ENCODE peak calls at places on chromosomes 6 and 20, in seven cellular contexts. C is tibial artery, P is left lung, I is body of pancreas, D is neural progenitor cell, O is spleen, E is upper lobe of right lung. V is an unnamed sample. For H3K4me1, the result is how much of the 10 kb centered on the place peaks cover.

GRCh38 chr6:26520088-26520839 is 17.9 kb upstream of the HMGN4 start:
- DNase-seq in D (no peak), I (no peak), O (no peak), E (peak), P (no peak), C (peak), V (peak)

GRCh38 chr6:12260458-12261041 is 29.6 kb upstream of the EDN1 start:
- DNase-seq in D (no peak), O (no peak), P (no peak), I (no peak), C (no peak), E (no peak), V (no peak)

GRCh38 chr6:138601128-138601527 is 101.8 kb upstream of the NHSL1 start:
- DNase-seq in P (no peak), E (no peak), I (no peak), D (no peak), C (no peak), O (no peak), V (no peak)

GRCh38 chr6:26240157-26240980 is 124.6 kb upstream of the BTN3A2 start:
- DNase-seq in C (peak), P (peak), D (peak), I (no peak), E (no peak), O (peak), V (peak)

GRCh38 chr6:100300221-100300736 is 164.4 kb downstream of the SIM1 start:
- DNase-seq in E (no peak), O (no peak), D (no peak), I (no peak), P (no peak), C (no peak), V (no peak)

GRCh38 chr6:4355241-4355640 is 219.9 kb upstream of the ECI2 start:
- DNase-seq in C (no peak), I (no peak), E (no peak), O (no peak), D (peak), P (no peak), V (no peak)

GRCh38 chr6:85673198-85674139 is 30.8 kb upstream of the SYNCRIP start:
- DNase-seq in O (no peak), E (no peak), P (no peak), C (no peak), D (no peak), I (no peak), V (peak)

GRCh38 chr6:52233975-52234823 is 10.1 kb downstream of the IL17F start:
- DNase-seq in I (peak), D (peak), P (no peak), O (no peak), C (no peak), E (no peak), V (peak)

GRCh38 chr6:165905744-165906143 is 242.7 kb upstream of the PDE10A start:
- DNase-seq in D (no peak), C (no peak), E (no peak), O (no peak), I (no peak), P (no peak), V (no peak)

GRCh38 chr20:2729251-2729713 is 36.7 kb downstream of the EBF4 start:
- DNase-seq in E (no peak), P (no peak), C (no peak), I (no peak), D (no peak), O (no peak), V (no peak)

GRCh38 chr6:129345890-129346289 is 364.1 kb downstream of the ARHGAP18 start:
- DNase-seq in P (no peak), I (no peak), E (no peak), O (no peak), D (no peak), C (no peak), V (no peak)

GRCh38 chr6:21393426-21394165 is 200.0 kb upstream of the SOX4 start:
- DNase-seq in E (no peak), D (no peak), O (no peak), C (no peak), I (no peak), P (no peak), V (no peak)

GRCh38 chr6:22954749-22955385 is 385.5 kb downstream of the HDGFL1 start:
- DNase-seq in P (no peak), O (no peak), D (no peak), E (no peak), I (no peak), C (no peak), V (no peak)

GRCh38 chr6:74248966-74249365 is 553.0 kb downstream of the CD109 start:
- DNase-seq in P (no peak), E (no peak), O (no peak), C (no peak), D (no peak), I (no peak), V (no peak)

GRCh38 chr6:3733321-3733925 is 18.1 kb downstream of the PXDC1 start:
- DNase-seq in P (no peak), I (no peak), O (peak), D (no peak), C (no peak), E (no peak), V (no peak)

GRCh38 chr20:44295995-44296394 is 15.0 kb downstream of the FITM2 start:
- DNase-seq in C (no peak), I (no peak), O (no peak), E (peak), D (no peak), P (no peak), V (no peak)

GRCh38 chr20:53126185-53126584 is 154.0 kb downstream of the TSHZ2 start:
- DNase-seq in I (no peak), P (no peak), O (no peak), E (no peak), D (peak), C (no peak), V (no peak)

GRCh38 chr20:1345030-1345755 is 16.3 kb upstream of the SDCBP2 start:
- DNase-seq in D (no peak), O (no peak), I (no peak), C (no peak), E (no peak), P (no peak), V (no peak)

GRCh38 chr6:136782021-136782770 is 10.1 kb downstream of the MAP3K5 start:
- DNase-seq in O (no peak), D (no peak), C (no peak), P (no peak), E (no peak), I (no peak), V (no peak)

GRCh38 chr6:139744891-139745290 is 370.4 kb upstream of the CITED2 start:
- DNase-seq in O (no peak), C (no peak), I (no peak), D (no peak), P (no peak), E (no peak), V (no peak)

GRCh38 chr6:169490830-169491229 is 211.0 kb downstream of the WDR27 start:
- DNase-seq in O (no peak), I (no peak), D (no peak), P (no peak), E (no peak), C (no peak), V (no peak)

GRCh38 chr6:26358511-26358981 is 6.5 kb upstream of the BTN3A2 start:
- DNase-seq in P (no peak), E (no peak), I (no peak), O (no peak), D (no peak), C (no peak), V (no peak)

GRCh38 chr6:87907521-87907920 is 140.1 kb upstream of the SPACA1 start:
- DNase-seq in E (no peak), I (no peak), P (no peak), D (no peak), O (no peak), C (no peak), V (no peak)

GRCh38 chr6:46353450-46353998 is 137.7 kb downstream of the RCAN2 start:
- DNase-seq in C (no peak), I (no peak), P (no peak), E (no peak), D (no peak), O (no peak), V (no peak)

GRCh38 chr20:62020935-62021701 is 44.6 kb downstream of the TAF4 start:
- DNase-seq in I (peak), O (no peak), D (peak), E (no peak), P (peak), C (no peak), V (peak)

GRCh38 chr20:17650301-17650761 is 31.7 kb downstream of the RRBP1 start:
- DNase-seq in D (no peak), O (peak), P (no peak), E (peak), I (peak), C (peak), V (peak)

GRCh38 chr20:57380081-57380750 is 11.0 kb upstream of the RBM38 start:
- DNase-seq in D (no peak), E (no peak), C (no peak), P (peak), O (peak), I (no peak), V (no peak)

GRCh38 chr6:132322398-132322797 is 78.9 kb downstream of the MOXD1 start:
- DNase-seq in C (no peak), E (no peak), D (no peak), I (no peak), P (no peak), O (no peak), V (no peak)

DNA sequence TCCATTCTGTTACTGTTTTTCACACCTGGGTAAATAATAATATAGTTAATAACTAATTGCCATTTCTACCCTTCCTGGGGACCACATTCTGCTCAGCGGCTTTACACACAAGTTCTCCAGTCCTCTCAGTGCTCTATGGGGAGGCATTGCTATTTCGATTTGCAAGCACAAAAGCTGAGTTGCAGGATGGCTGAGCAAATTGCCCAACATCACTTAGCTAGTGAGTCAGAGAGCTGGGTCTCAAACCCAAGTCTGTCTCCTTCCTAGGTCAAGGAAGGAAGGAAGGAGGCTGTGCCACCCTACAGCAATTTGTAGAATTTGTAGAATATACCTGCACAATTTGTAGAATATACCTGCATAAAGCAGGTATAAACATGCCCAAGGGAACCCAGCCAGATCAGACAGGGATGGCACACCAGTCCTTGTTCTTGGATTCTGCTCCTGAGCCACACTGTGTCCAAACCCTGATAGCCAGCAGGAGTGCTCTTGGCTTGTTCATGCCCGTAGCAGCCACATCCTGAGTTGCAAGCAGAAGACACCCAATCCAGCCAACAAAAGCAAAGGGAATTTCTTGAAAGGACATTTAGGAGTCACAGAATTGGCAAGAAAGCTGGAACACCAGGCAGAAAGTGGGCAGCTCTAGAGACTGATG is 56.9 kb downstream of the LY86 start:
- DNase-seq in E (no peak), C (no peak), O (no peak), I (no peak), P (no peak), D (no peak), V (no peak)
- TF ChIP-seq CTCF in E (no peak), C (no peak), O (no peak), I (no peak), P (no peak), D (no peak), V (no peak)

GRCh38 chr6:37766717-37767116 is 52.8 kb upstream of the ZFAND3 start:
- DNase-seq in C (no peak), P (no peak), E (no peak), I (no peak), D (no peak), O (no peak), V (no peak)

GRCh38 chr6:37759221-37760154 is 60.0 kb upstream of the ZFAND3 start:
- DNase-seq in D (no peak), E (no peak), I (no peak), O (no peak), C (no peak), P (no peak), V (no peak)

GRCh38 chr6:37761872-37762271 is 57.7 kb upstream of the ZFAND3 start:
- DNase-seq in E (no peak), O (no peak), P (no peak), I (no peak), C (no peak), D (no peak), V (no peak)

GRCh38 chr6:37763413-37763812 is 56.1 kb upstream of the ZFAND3 start:
- DNase-seq in O (no peak), C (no peak), D (no peak), I (no peak), E (no peak), P (no peak), V (no peak)

GRCh38 chr6:37765182-37765780 is 54.2 kb upstream of the ZFAND3 start:
- DNase-seq in C (no peak), D (no peak), P (no peak), O (no peak), I (no peak), E (no peak), V (peak)
- H3K4me1 ChIP-seq in C (under half), D (under half), P (under half), O (under half), I (under half), E (under half), V (under half)

DNA sequence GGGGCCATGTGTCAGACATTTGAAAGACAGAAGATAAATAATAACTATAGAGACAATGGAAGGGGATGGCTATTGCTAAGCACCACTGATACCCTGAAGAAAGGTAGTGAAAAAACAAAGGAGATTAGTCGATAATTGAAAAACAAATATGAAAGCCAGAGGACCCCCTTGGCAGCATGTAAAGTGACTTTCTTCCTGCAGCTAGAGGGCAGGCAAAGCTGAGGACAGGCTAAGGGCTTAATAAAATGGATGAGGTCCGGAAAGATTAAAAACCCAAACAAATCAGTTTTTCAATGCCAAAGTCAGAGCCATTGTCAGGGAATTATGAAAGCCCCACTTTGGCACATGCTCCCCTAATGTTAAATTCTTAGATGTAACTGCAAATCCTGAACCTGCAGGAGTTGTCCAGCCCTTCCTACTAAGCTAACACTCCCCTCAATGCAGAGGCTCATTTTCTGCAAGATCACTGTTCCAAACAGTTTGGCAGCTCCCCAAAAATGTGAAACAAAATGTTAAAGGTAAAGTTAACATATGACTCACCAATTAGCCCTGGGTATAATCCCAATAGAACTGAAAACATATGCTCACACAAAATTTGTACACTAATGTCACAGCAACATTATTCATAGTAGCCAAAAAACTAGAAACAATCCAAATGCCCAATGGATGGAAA is 1177.9 kb downstream of the GRIK2 start:
- DNase-seq in O (no peak), P (no peak), D (no peak), I (no peak), C (no peak), E (no peak), V (no peak)
- TF ChIP-seq CTCF in O (no peak), P (no peak), D (peak), I (no peak), C (no peak), E (no peak), V (no peak)

GRCh38 chr6:43622541-43622940 is 6.5 kb downstream of the GTPBP2 start:
- DNase-seq in E (no peak), C (no peak), D (no peak), P (peak), I (no peak), O (peak), V (no peak)

GRCh38 chr6:43624786-43625288 is 4.2 kb downstream of the GTPBP2 start:
- DNase-seq in E (no peak), O (no peak), C (no peak), P (no peak), I (no peak), D (no peak), V (no peak)

GRCh38 chr6:43623880-43624785 is 4.9 kb downstream of the GTPBP2 start:
- DNase-seq in C (no peak), I (no peak), P (no peak), E (no peak), O (peak), D (no peak), V (no peak)

GRCh38 chr6:43621836-43622180 is 7.3 kb downstream of the GTPBP2 start:
- DNase-seq in C (no peak), O (no peak), D (no peak), I (no peak), E (no peak), P (no peak), V (no peak)

DNA sequence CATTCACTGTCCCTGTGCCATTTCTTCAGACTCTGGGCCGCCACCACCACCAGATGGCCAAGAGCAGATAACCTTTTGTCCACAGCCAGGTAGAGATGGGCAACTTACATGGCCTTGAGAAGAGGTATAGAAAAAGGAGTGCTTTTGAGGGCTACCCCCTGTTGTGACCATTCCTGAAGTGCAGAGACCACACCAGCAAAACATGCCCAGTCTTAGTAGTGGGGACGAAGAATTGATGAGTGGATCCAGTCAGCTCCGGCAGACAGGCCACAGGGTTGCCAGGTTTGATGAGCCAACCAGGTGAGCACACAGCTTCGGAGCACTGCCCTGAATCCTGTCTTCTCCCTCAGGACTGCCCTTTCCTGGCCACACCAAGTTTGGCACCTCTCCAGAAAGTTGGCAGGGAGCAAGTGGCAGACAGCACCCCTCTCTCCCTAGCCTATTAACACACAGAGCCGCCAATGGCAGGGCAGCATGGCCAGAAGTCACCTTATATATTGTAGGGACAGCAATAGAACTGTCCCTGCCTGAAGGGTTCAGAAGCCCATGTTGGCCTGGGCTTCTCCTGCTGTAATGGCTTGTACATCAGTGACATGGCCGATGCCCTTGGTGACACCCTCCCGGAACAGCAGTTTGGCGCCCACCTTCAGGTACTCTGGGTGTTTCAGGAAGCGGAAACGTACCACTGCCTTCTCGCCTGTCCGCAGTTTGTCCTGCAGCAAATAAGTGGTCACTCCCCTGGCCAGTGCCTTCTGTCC is 7.8 kb downstream of the GTPBP2 start:
- DNase-seq in C (no peak), I (no peak), O (peak), P (no peak), E (no peak), D (no peak), V (no peak)
- H3K4me1 ChIP-seq in C (under half), I (under half), O (under half), P (under half), E (under half), D (under half), V (under half)

GRCh38 chr6:118506071-118506638 is 41.9 kb upstream of the PLN start:
- DNase-seq in E (no peak), P (no peak), I (no peak), D (no peak), C (no peak), O (no peak), V (no peak)
- TF ChIP-seq CTCF in E (no peak), P (no peak), I (no peak), D (no peak), C (no peak), O (no peak), V (no peak)

GRCh38 chr6:112205521-112206458 is 48.6 kb downstream of the LAMA4 start:
- DNase-seq in P (no peak), D (no peak), I (no peak), O (no peak), E (no peak), C (no peak), V (no peak)
- H3K4me1 ChIP-seq in P (under half), D (under half), I (under half), O (under half), E (under half), C (under half), V (under half)

V was measured in right lobe of liver.